ENCODE peak calls at places on chromosomes 1 and 21, in ten cellular contexts. One of them, this sample, is unnamed.

GRCh38 chr1:116857092-116857491 is 52.6 kb upstream of the PTGFRN start:
- DNase-seq in pancreas: no peak
- DNase-seq in CD4-positive, CD25-positive, alpha-beta regulatory T cell: no peak
- DNase-seq in SW 1271: no peak
- DNase-seq in fibroblast of the aortic adventitia: no peak
- DNase-seq in AG08396: no peak
- DNase-seq in stimulated activated naive CD4-positive, alpha-beta T cell: no peak
- DNase-seq in midbrain: no peak
- DNase-seq in neural crest cell: no peak
- DNase-seq in activated T-cell treated with anti-CD3 and anti-CD28 coated beads, Interleukin-2, amount 50 U/mL, for 72 hours: no peak
- DNase-seq in this sample: no peak

GRCh38 chr1:185112343-185112742 is 44.4 kb downstream of the TRMT1L start:
- DNase-seq in SW 1271: no peak
- DNase-seq in AG08396: no peak
- DNase-seq in midbrain: no peak
- DNase-seq in fibroblast of the aortic adventitia: no peak
- DNase-seq in stimulated activated naive CD4-positive, alpha-beta T cell: no peak
- DNase-seq in neural crest cell: no peak
- DNase-seq in pancreas: no peak
- DNase-seq in CD4-positive, CD25-positive, alpha-beta regulatory T cell: no peak
- DNase-seq in activated T-cell treated with anti-CD3 and anti-CD28 coated beads, Interleukin-2, amount 50 U/mL, for 72 hours: no peak
- DNase-seq in this sample: no peak

GRCh38 chr1:25673456-25673855 is 56.9 kb downstream of the MAN1C1 start:
- DNase-seq in fibroblast of the aortic adventitia: no peak
- DNase-seq in stimulated activated naive CD4-positive, alpha-beta T cell: no peak
- DNase-seq in AG08396: no peak
- DNase-seq in midbrain: no peak
- DNase-seq in pancreas: no peak
- DNase-seq in CD4-positive, CD25-positive, alpha-beta regulatory T cell: no peak
- DNase-seq in activated T-cell treated with anti-CD3 and anti-CD28 coated beads, Interleukin-2, amount 50 U/mL, for 72 hours: no peak
- DNase-seq in neural crest cell: no peak
- DNase-seq in SW 1271: no peak
- DNase-seq in this sample: no peak

GRCh38 chr1:33036051-33036525 is 595 bp downstream of the AK2 start:
- DNase-seq in fibroblast of the aortic adventitia: no peak
- DNase-seq in pancreas: no peak
- DNase-seq in stimulated activated naive CD4-positive, alpha-beta T cell: no peak
- DNase-seq in SW 1271: no peak
- DNase-seq in neural crest cell: no peak
- DNase-seq in AG08396: peak; percentile 24
- DNase-seq in activated T-cell treated with anti-CD3 and anti-CD28 coated beads, Interleukin-2, amount 50 U/mL, for 72 hours: no peak
- DNase-seq in midbrain: no peak
- DNase-seq in CD4-positive, CD25-positive, alpha-beta regulatory T cell: no peak
- DNase-seq in this sample: peak; percentile 70

GRCh38 chr1:156826596-156826995 is 9.9 kb upstream of the SH2D2A start:
- DNase-seq in midbrain: no peak
- DNase-seq in fibroblast of the aortic adventitia: peak; percentile 53
- DNase-seq in stimulated activated naive CD4-positive, alpha-beta T cell: no peak
- DNase-seq in CD4-positive, CD25-positive, alpha-beta regulatory T cell: no peak
- DNase-seq in activated T-cell treated with anti-CD3 and anti-CD28 coated beads, Interleukin-2, amount 50 U/mL, for 72 hours: no peak
- DNase-seq in SW 1271: no peak
- DNase-seq in neural crest cell: no peak
- DNase-seq in AG08396: no peak
- DNase-seq in pancreas: no peak
- DNase-seq in this sample: peak; percentile 55

GRCh38 chr1:111921948-111922347 is 67.5 kb downstream of the KCND3 start:
- DNase-seq in neural crest cell: no peak
- DNase-seq in CD4-positive, CD25-positive, alpha-beta regulatory T cell: no peak
- DNase-seq in midbrain: peak; percentile 19
- DNase-seq in activated T-cell treated with anti-CD3 and anti-CD28 coated beads, Interleukin-2, amount 50 U/mL, for 72 hours: no peak
- DNase-seq in fibroblast of the aortic adventitia: no peak
- DNase-seq in SW 1271: no peak
- DNase-seq in stimulated activated naive CD4-positive, alpha-beta T cell: no peak
- DNase-seq in AG08396: no peak
- DNase-seq in pancreas: no peak
- DNase-seq in this sample: no peak

GRCh38 chr1:3988431-3988830 is 88.4 kb upstream of the C1orf174 start:
- DNase-seq in midbrain: no peak
- DNase-seq in SW 1271: no peak
- DNase-seq in activated T-cell treated with anti-CD3 and anti-CD28 coated beads, Interleukin-2, amount 50 U/mL, for 72 hours: no peak
- DNase-seq in AG08396: no peak
- DNase-seq in fibroblast of the aortic adventitia: no peak
- DNase-seq in CD4-positive, CD25-positive, alpha-beta regulatory T cell: no peak
- DNase-seq in stimulated activated naive CD4-positive, alpha-beta T cell: no peak
- DNase-seq in neural crest cell: no peak
- DNase-seq in pancreas: no peak
- DNase-seq in this sample: no peak

GRCh38 chr1:176193023-176193422 is 14.1 kb downstream of the COP1 start:
- DNase-seq in stimulated activated naive CD4-positive, alpha-beta T cell: no peak
- DNase-seq in fibroblast of the aortic adventitia: no peak
- DNase-seq in neural crest cell: no peak
- DNase-seq in midbrain: no peak
- DNase-seq in AG08396: no peak
- DNase-seq in activated T-cell treated with anti-CD3 and anti-CD28 coated beads, Interleukin-2, amount 50 U/mL, for 72 hours: no peak
- DNase-seq in pancreas: no peak
- DNase-seq in SW 1271: no peak
- DNase-seq in CD4-positive, CD25-positive, alpha-beta regulatory T cell: no peak
- DNase-seq in this sample: no peak

GRCh38 chr1:15351301-15351700 is 58.4 kb upstream of the EFHD2 start:
- DNase-seq in SW 1271: no peak
- DNase-seq in neural crest cell: no peak
- DNase-seq in pancreas: no peak
- DNase-seq in AG08396: no peak
- DNase-seq in activated T-cell treated with anti-CD3 and anti-CD28 coated beads, Interleukin-2, amount 50 U/mL, for 72 hours: no peak
- DNase-seq in stimulated activated naive CD4-positive, alpha-beta T cell: no peak
- DNase-seq in fibroblast of the aortic adventitia: no peak
- DNase-seq in CD4-positive, CD25-positive, alpha-beta regulatory T cell: no peak
- DNase-seq in midbrain: no peak
- DNase-seq in this sample: no peak

GRCh38 chr1:72037745-72038343 is 244.5 kb downstream of the NEGR1 start:
- DNase-seq in pancreas: no peak
- DNase-seq in midbrain: peak; percentile 53
- DNase-seq in neural crest cell: peak; percentile 36
- DNase-seq in fibroblast of the aortic adventitia: peak; percentile 72
- DNase-seq in SW 1271: no peak
- DNase-seq in AG08396: peak; percentile 8
- DNase-seq in activated T-cell treated with anti-CD3 and anti-CD28 coated beads, Interleukin-2, amount 50 U/mL, for 72 hours: peak; percentile 0
- DNase-seq in stimulated activated naive CD4-positive, alpha-beta T cell: no peak
- DNase-seq in CD4-positive, CD25-positive, alpha-beta regulatory T cell: no peak
- DNase-seq in this sample: peak; percentile 59

GRCh38 chr21:41366522-41367151 is 4.8 kb downstream of the MX2 start:
- DNase-seq in midbrain: no peak
- DNase-seq in fibroblast of the aortic adventitia: peak; percentile 21
- DNase-seq in pancreas: no peak
- DNase-seq in SW 1271: no peak
- DNase-seq in stimulated activated naive CD4-positive, alpha-beta T cell: no peak
- DNase-seq in neural crest cell: no peak
- DNase-seq in activated T-cell treated with anti-CD3 and anti-CD28 coated beads, Interleukin-2, amount 50 U/mL, for 72 hours: peak; percentile 21
- DNase-seq in AG08396: peak; percentile 33
- DNase-seq in CD4-positive, CD25-positive, alpha-beta regulatory T cell: no peak
- DNase-seq in this sample: peak; percentile 50

GRCh38 chr1:220077887-220078286 is 11.7 kb downstream of the BPNT1 start:
- DNase-seq in activated T-cell treated with anti-CD3 and anti-CD28 coated beads, Interleukin-2, amount 50 U/mL, for 72 hours: no peak
- DNase-seq in midbrain: no peak
- DNase-seq in stimulated activated naive CD4-positive, alpha-beta T cell: no peak
- DNase-seq in CD4-positive, CD25-positive, alpha-beta regulatory T cell: no peak
- DNase-seq in neural crest cell: no peak
- DNase-seq in AG08396: no peak
- DNase-seq in SW 1271: no peak
- DNase-seq in pancreas: no peak
- DNase-seq in fibroblast of the aortic adventitia: no peak
- DNase-seq in this sample: no peak

GRCh38 chr1:176252191-176252590 is 45.1 kb upstream of the COP1 start:
- DNase-seq in stimulated activated naive CD4-positive, alpha-beta T cell: no peak
- DNase-seq in SW 1271: no peak
- DNase-seq in midbrain: no peak
- DNase-seq in activated T-cell treated with anti-CD3 and anti-CD28 coated beads, Interleukin-2, amount 50 U/mL, for 72 hours: no peak
- DNase-seq in CD4-positive, CD25-positive, alpha-beta regulatory T cell: no peak
- DNase-seq in neural crest cell: no peak
- DNase-seq in fibroblast of the aortic adventitia: no peak
- DNase-seq in AG08396: no peak
- DNase-seq in pancreas: no peak
- DNase-seq in this sample: no peak

GRCh38 chr1:162740755-162741154 is 49.7 kb upstream of the HSD17B7 start:
- DNase-seq in fibroblast of the aortic adventitia: peak; percentile 16
- DNase-seq in activated T-cell treated with anti-CD3 and anti-CD28 coated beads, Interleukin-2, amount 50 U/mL, for 72 hours: no peak
- DNase-seq in neural crest cell: no peak
- DNase-seq in stimulated activated naive CD4-positive, alpha-beta T cell: no peak
- DNase-seq in SW 1271: no peak
- DNase-seq in midbrain: no peak
- DNase-seq in CD4-positive, CD25-positive, alpha-beta regulatory T cell: no peak
- DNase-seq in pancreas: no peak
- DNase-seq in AG08396: no peak
- DNase-seq in this sample: no peak

GRCh38 chr21:36589352-36589971 is 109.5 kb upstream of the SIM2 start:
- DNase-seq in SW 1271: no peak
- DNase-seq in CD4-positive, CD25-positive, alpha-beta regulatory T cell: no peak
- DNase-seq in AG08396: peak; percentile 61
- DNase-seq in midbrain: peak; percentile 16
- DNase-seq in stimulated activated naive CD4-positive, alpha-beta T cell: no peak
- DNase-seq in pancreas: peak; percentile 85
- DNase-seq in activated T-cell treated with anti-CD3 and anti-CD28 coated beads, Interleukin-2, amount 50 U/mL, for 72 hours: peak; percentile 43
- DNase-seq in fibroblast of the aortic adventitia: peak; percentile 70
- DNase-seq in neural crest cell: no peak
- DNase-seq in this sample: peak; percentile 67

GRCh38 chr21:41602511-41602910 is 94.6 kb upstream of the TMPRSS2 start:
- DNase-seq in AG08396: no peak
- DNase-seq in pancreas: no peak
- DNase-seq in stimulated activated naive CD4-positive, alpha-beta T cell: no peak
- DNase-seq in fibroblast of the aortic adventitia: no peak
- DNase-seq in activated T-cell treated with anti-CD3 and anti-CD28 coated beads, Interleukin-2, amount 50 U/mL, for 72 hours: no peak
- DNase-seq in neural crest cell: no peak
- DNase-seq in SW 1271: no peak
- DNase-seq in midbrain: no peak
- DNase-seq in CD4-positive, CD25-positive, alpha-beta regulatory T cell: no peak
- DNase-seq in this sample: no peak

GRCh38 chr1:156220226-156220625 is 7.4 kb downstream of the PMF1 start:
- DNase-seq in AG08396: no peak
- DNase-seq in activated T-cell treated with anti-CD3 and anti-CD28 coated beads, Interleukin-2, amount 50 U/mL, for 72 hours: no peak
- DNase-seq in midbrain: no peak
- DNase-seq in CD4-positive, CD25-positive, alpha-beta regulatory T cell: no peak
- DNase-seq in pancreas: no peak
- DNase-seq in neural crest cell: no peak
- DNase-seq in fibroblast of the aortic adventitia: no peak
- DNase-seq in SW 1271: no peak
- DNase-seq in stimulated activated naive CD4-positive, alpha-beta T cell: no peak
- DNase-seq in this sample: no peak

GRCh38 chr21:17514124-17514481 is 1.3 kb downstream of the CXADR start:
- DNase-seq in fibroblast of the aortic adventitia: no peak
- DNase-seq in AG08396: no peak
- DNase-seq in CD4-positive, CD25-positive, alpha-beta regulatory T cell: no peak
- DNase-seq in pancreas: no peak
- DNase-seq in stimulated activated naive CD4-positive, alpha-beta T cell: no peak
- DNase-seq in activated T-cell treated with anti-CD3 and anti-CD28 coated beads, Interleukin-2, amount 50 U/mL, for 72 hours: no peak
- DNase-seq in neural crest cell: no peak
- DNase-seq in SW 1271: no peak
- DNase-seq in midbrain: no peak
- DNase-seq in this sample: peak; percentile 27

GRCh38 chr1:119653839-119654170 is 5.7 kb upstream of the ZNF697 start:
- DNase-seq in AG08396: peak; percentile 22
- DNase-seq in fibroblast of the aortic adventitia: peak; percentile 64
- DNase-seq in midbrain: no peak
- DNase-seq in CD4-positive, CD25-positive, alpha-beta regulatory T cell: no peak
- DNase-seq in SW 1271: no peak
- DNase-seq in pancreas: no peak
- DNase-seq in neural crest cell: no peak
- DNase-seq in stimulated activated naive CD4-positive, alpha-beta T cell: no peak
- DNase-seq in activated T-cell treated with anti-CD3 and anti-CD28 coated beads, Interleukin-2, amount 50 U/mL, for 72 hours: no peak
- DNase-seq in this sample: peak; percentile 74

This sample was measured in GM23248.